ENCODE peak calls at places on chromosome 2, in four cellular contexts. R, Y, E and B are unnamed samples. For H3K4me1, the result is how much of the 10 kb centered on the place peaks cover.

GRCh38 chr2:146879882-146880281 is 964.9 kb upstream of the ACVR2A start:
- DNase-seq in R (no peak), Y (no peak), E (no peak), B (no peak)

GRCh38 chr2:240024766-240025165 is 376 bp downstream of the NDUFA10 start:
- DNase-seq in R (no peak), Y (no peak), E (no peak), B (no peak)

GRCh38 chr2:9984861-9985480 is 33.5 kb downstream of the GRHL1 start:
- DNase-seq in R (no peak), Y (no peak), E (no peak), B (no peak)

GRCh38 chr2:204051476-204051875 is 114.9 kb downstream of the ICOS start:
- DNase-seq in R (no peak), Y (no peak), E (no peak), B (no peak)

GRCh38 chr2:168295051-168295450 is 47.7 kb upstream of the STK39 start:
- DNase-seq in R (no peak), Y (no peak), E (no peak), B (no peak)

GRCh38 chr2:49973917-49974368 is 819.6 kb upstream of the FSHR start:
- DNase-seq in R (peak), Y (peak), E (no peak), B (peak)

GRCh38 chr2:104481341-104481740 is 372.6 kb upstream of the POU3F3 start:
- DNase-seq in R (no peak), Y (no peak), E (no peak), B (no peak)

GRCh38 chr2:49687873-49688272 is 533.6 kb upstream of the FSHR start:
- DNase-seq in R (no peak), Y (no peak), E (no peak), B (no peak)

GRCh38 chr2:9631976-9632700 is 1.3 kb upstream of the YWHAQ start:
- DNase-seq in R (no peak), Y (no peak), E (no peak), B (no peak)

GRCh38 chr2:209960676-209961630 is 41.5 kb upstream of the RPE start:
- DNase-seq in R (no peak), Y (no peak), E (no peak), B (no peak)

GRCh38 chr2:168439536-168439935 is 16.5 kb upstream of the CERS6 start:
- DNase-seq in R (no peak), Y (no peak), E (no peak), B (no peak)

GRCh38 chr2:44075536-44075935 is 79.7 kb upstream of the LRPPRC start:
- DNase-seq in R (no peak), Y (no peak), E (no peak), B (no peak)

GRCh38 chr2:42104621-42105020 is 56.8 kb downstream of the PKDCC start:
- DNase-seq in R (no peak), Y (no peak), E (no peak), B (no peak)

GRCh38 chr2:10380048-10380926 is 67.8 kb downstream of the ODC1 start:
- DNase-seq in R (no peak), Y (no peak), E (no peak), B (no peak)

GRCh38 chr2:118635891-118636290 is 211.6 kb downstream of the EN1 start:
- DNase-seq in R (no peak), Y (no peak), E (no peak), B (no peak)

GRCh38 chr2:192090878-192091277 is 103.9 kb downstream of the TMEFF2 start:
- DNase-seq in R (no peak), Y (no peak), E (no peak), B (no peak)

GRCh38 chr2:234632527-234633391 is 135.9 kb upstream of the ARL4C start:
- DNase-seq in R (no peak), Y (no peak), E (peak), B (no peak)
- TF ChIP-seq POLR2AphosphoS5 in R (no peak), Y (no peak), E (no peak), B (no peak)

DNA sequence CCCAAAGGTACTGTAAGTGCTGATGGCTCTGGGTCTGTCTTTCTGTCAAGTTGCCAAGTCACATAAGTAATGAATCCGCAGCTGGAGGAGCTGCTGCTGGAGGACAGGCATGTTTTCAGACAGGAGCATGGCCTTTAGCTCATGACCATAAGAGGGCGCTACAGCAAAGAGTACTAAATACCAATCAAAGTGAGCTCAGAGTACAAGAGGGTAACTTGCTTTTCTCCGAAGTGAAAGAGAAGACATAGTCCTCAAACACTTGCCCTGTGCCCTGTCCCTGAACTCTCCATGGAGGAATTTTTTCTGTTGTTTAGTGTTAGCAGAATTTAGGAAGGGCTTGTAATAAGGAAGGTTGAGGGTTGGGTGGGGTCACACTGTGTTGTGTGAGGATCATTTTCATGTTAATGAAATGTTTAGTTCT is 58.0 kb upstream of the EML6 start:
- DNase-seq in R (no peak), Y (peak), E (no peak), B (no peak)
- H3K4me1 ChIP-seq in R (under half), Y (under half), E (half or more), B (under half)

DNA sequence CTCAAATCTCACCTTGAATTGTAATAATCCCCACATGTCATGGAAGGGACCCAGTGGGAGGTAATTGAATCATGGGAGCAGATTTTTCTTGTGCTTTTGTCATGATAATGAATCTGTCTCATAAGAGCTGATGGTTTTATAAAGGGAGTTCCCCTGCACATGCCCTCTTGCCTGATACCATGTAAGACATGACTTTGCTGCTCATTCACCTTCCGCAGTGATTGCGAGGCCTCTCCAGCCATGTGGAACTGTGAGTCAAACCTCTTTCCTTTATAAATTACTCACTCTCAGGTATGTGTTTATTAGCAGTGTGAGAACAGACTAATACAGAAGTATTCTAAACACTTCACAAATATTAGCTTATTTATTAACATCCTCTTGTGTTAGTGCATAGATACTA is 516.7 kb downstream of the LRRTM4 start:
- DNase-seq in R (no peak), Y (no peak), E (no peak), B (no peak)
- TF ChIP-seq POLR2AphosphoS5 in R (no peak), Y (no peak), E (no peak), B (no peak)

DNA sequence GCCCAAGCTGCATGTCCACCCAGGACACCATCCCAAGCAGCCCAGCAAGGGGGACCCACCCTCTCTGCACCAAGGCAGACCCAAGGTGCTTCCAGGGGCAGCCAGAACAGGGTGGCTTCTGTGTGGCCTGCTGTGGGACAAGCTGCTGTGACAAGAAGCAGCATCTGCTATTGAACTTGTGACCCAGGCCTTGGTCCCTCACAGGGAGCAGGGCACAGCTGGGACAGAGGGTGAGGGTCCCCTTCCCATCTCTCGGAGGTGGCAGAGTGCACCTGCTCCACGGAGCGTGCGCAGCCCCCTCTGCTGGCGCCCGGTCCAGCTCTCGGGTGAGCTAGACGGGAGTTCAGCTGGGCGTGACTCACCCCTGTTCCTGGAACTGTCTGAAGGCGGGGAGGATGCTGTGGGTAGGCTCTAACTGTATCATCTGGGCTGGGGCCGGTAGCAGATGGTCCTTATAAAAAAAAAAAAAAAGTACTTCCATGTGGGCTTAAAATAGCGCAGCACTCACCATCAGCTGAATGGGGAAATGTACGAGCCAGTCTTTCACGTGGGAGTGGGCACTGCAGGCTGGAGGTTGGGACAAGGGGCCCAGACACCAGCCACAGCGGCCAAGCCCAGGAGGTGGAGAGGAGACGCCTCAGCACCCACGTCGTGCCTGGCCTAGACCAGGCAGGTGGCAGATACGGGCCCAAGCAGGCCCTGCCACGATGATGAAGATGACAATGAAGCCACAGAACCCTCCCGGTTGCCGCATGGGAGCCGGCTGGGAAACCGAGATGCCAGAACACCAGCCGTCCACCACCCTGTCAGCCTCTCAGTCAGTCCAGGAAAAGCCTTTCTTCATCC is 136.8 kb upstream of the ID2 start:
- DNase-seq in R (no peak), Y (no peak), E (no peak), B (peak)
- H3K4me1 ChIP-seq in R (under half), Y (under half), E (under half), B (under half)